ENCODE peak calls at places on chromosomes 2 and 18, in ten cellular contexts. S is SJSA1, T is A549, Q is tibial nerve, I is tibial artery, E is cardiac muscle cell, X is SK-N-SH, A is mesenchymal stem cell, V is heart left ventricle, J is neuronal stem cell. W is an unnamed sample. For H3K9me3, the result is how much of the 10 kb centered on the place peaks cover.

GRCh38 chr2:239433777-239434396 is 33.1 kb upstream of the HDAC4 start:
- DNase-seq in S (peak), T (peak), Q (no peak), I (no peak), E (no peak), X (no peak), A (no peak), V (no peak), J (no peak), W (no peak)

GRCh38 chr2:168915433-168916328 is 14.6 kb downstream of the G6PC2 start:
- DNase-seq in S (no peak), T (no peak), Q (no peak), I (no peak), E (no peak), X (no peak), A (no peak), V (no peak), J (no peak), W (no peak)

GRCh38 chr2:23326322-23326721 is 58.7 kb upstream of the KLHL29 start:
- DNase-seq in S (no peak), T (no peak), Q (no peak), I (no peak), E (no peak), X (no peak), A (no peak), V (no peak), J (no peak), W (no peak)

GRCh38 chr18:26536664-26537063 is 11.7 kb downstream of the KCTD1 start:
- DNase-seq in S (no peak), T (no peak), Q (no peak), I (no peak), E (no peak), X (no peak), A (no peak), V (no peak), J (no peak), W (no peak)

GRCh38 chr18:11963991-11964484 is 17.3 kb upstream of the IMPA2 start:
- DNase-seq in S (no peak), T (peak), Q (no peak), I (no peak), E (no peak), X (no peak), A (no peak), V (no peak), J (no peak), W (no peak)

GRCh38 chr2:104736026-104736425 is 117.9 kb upstream of the POU3F3 start:
- DNase-seq in S (no peak), T (no peak), Q (no peak), I (no peak), E (no peak), X (no peak), A (no peak), V (no peak), J (no peak), W (no peak)

GRCh38 chr18:45412577-45412976 is 202.7 kb upstream of the SLC14A2 start:
- DNase-seq in S (no peak), T (no peak), Q (no peak), I (no peak), E (no peak), X (no peak), A (no peak), V (no peak), J (no peak), W (no peak)

GRCh38 chr2:222319576-222320440 is 21.0 kb upstream of the PAX3 start:
- DNase-seq in S (no peak), T (peak), Q (no peak), I (no peak), E (peak), X (peak), A (peak), V (peak), J (peak), W (no peak)

GRCh38 chr18:79378416-79379250 is 17.1 kb upstream of the NFATC1 start:
- DNase-seq in S (peak), T (peak), Q (no peak), I (peak), E (peak), X (peak), A (peak), V (peak), J (peak), W (peak)

GRCh38 chr18:57959278-57959677 is 84.7 kb upstream of the NEDD4L start:
- DNase-seq in S (peak), T (peak), Q (no peak), I (no peak), E (peak), X (peak), A (peak), V (no peak), J (peak), W (no peak)

GRCh38 chr2:182946949-182947348 is 80.5 kb upstream of the FRZB start:
- DNase-seq in S (no peak), T (no peak), Q (no peak), I (no peak), E (no peak), X (peak), A (peak), V (no peak), J (no peak), W (no peak)

GRCh38 chr18:48784654-48785053 is 166.1 kb downstream of the SMAD7 start:
- DNase-seq in S (no peak), T (no peak), Q (no peak), I (peak), E (no peak), X (no peak), A (no peak), V (no peak), J (no peak), W (no peak)

GRCh38 chr2:1595274-1595673 is 149.0 kb downstream of the PXDN start:
- DNase-seq in S (no peak), T (no peak), Q (no peak), I (no peak), E (no peak), X (no peak), A (no peak), V (no peak), J (no peak), W (no peak)

GRCh38 chr2:26786207-26787023 is 559 bp downstream of the CENPA start:
- DNase-seq in S (no peak), T (no peak), Q (no peak), I (no peak), E (no peak), X (peak), A (peak), V (peak), J (no peak), W (no peak)

GRCh38 chr2:11998218-11998617 is 251.8 kb downstream of the LPIN1 start:
- DNase-seq in S (no peak), T (no peak), Q (no peak), I (no peak), E (no peak), X (no peak), A (peak), V (no peak), J (no peak), W (no peak)

GRCh38 chr2:96399342-96400048 is 63.9 kb downstream of the NCAPH start:
- DNase-seq in S (no peak), T (no peak), Q (no peak), I (no peak), E (no peak), X (no peak), A (no peak), V (no peak), J (no peak), W (no peak)

GRCh38 chr18:9474103-9474982 is 970 bp upstream of the RALBP1 start:
- DNase-seq in S (peak), T (peak), Q (peak), I (no peak), E (peak), X (peak), A (peak), V (no peak), J (no peak), W (no peak)

GRCh38 chr2:142097711-142098110 is 33.1 kb downstream of the LRP1B start:
- DNase-seq in S (no peak), T (no peak), Q (no peak), I (no peak), E (no peak), X (no peak), A (no peak), V (no peak), J (no peak), W (no peak)

GRCh38 chr18:23593720-23594119 is 7.4 kb upstream of the NPC1 start:
- DNase-seq in S (no peak), T (peak), Q (no peak), I (no peak), E (no peak), X (no peak), A (peak), V (no peak), J (no peak), W (no peak)

GRCh38 chr18:34493566-34494358 is 216.3 kb upstream of the DTNA start:
- DNase-seq in S (no peak), T (no peak), Q (no peak), I (peak), E (peak), X (peak), A (peak), V (peak), J (peak), W (no peak)

GRCh38 chr2:240930631-240931318 is 24.6 kb downstream of the CROCC2 start:
- DNase-seq in S (peak), T (no peak), Q (peak), I (peak), E (no peak), X (peak), A (no peak), V (peak), J (no peak), W (no peak)

GRCh38 chr2:79993144-79993543 is 311.4 kb downstream of the LRRTM1 start:
- DNase-seq in S (no peak), T (no peak), Q (no peak), I (no peak), E (no peak), X (no peak), A (no peak), V (no peak), J (no peak), W (no peak)

GRCh38 chr18:31740180-31740579 is 20.5 kb downstream of the SLC25A52 start:
- DNase-seq in S (no peak), T (no peak), Q (no peak), I (no peak), E (no peak), X (no peak), A (no peak), V (no peak), J (no peak), W (no peak)

GRCh38 chr2:75481041-75481836 is 79.5 kb downstream of the EVA1A start:
- DNase-seq in S (no peak), T (peak), Q (no peak), I (no peak), E (no peak), X (peak), A (peak), V (no peak), J (no peak), W (no peak)

GRCh38 chr2:158718851-158719250 is 76.3 kb upstream of the DAPL1 start:
- DNase-seq in S (no peak), T (no peak), Q (no peak), I (no peak), E (no peak), X (no peak), A (no peak), V (no peak), J (no peak), W (no peak)

GRCh38 chr2:241774419-241775222 is 2.0 kb upstream of the GAL3ST2 start:
- DNase-seq in S (peak), T (no peak), Q (no peak), I (peak), E (no peak), X (peak), A (peak), V (peak), J (no peak), W (no peak)

GRCh38 chr2:213834331-213834730 is 550.1 kb downstream of the SPAG16 start:
- DNase-seq in S (no peak), T (peak), Q (no peak), I (no peak), E (no peak), X (no peak), A (peak), V (no peak), J (no peak), W (no peak)

GRCh38 chr2:239114616-239115265 is 266.9 kb downstream of the TWIST2 start:
- DNase-seq in S (no peak), T (no peak), Q (no peak), I (no peak), E (no peak), X (peak), A (peak), V (peak), J (no peak), W (no peak)

GRCh38 chr18:12394428-12394827 is 13.3 kb upstream of the PRELID3A start:
- DNase-seq in S (no peak), T (peak), Q (no peak), I (no peak), E (peak), X (no peak), A (peak), V (no peak), J (no peak), W (no peak)

GRCh38 chr18:76564117-76564516 is 69.1 kb upstream of the ZNF516 start:
- DNase-seq in S (no peak), T (no peak), Q (no peak), I (no peak), E (no peak), X (no peak), A (peak), V (no peak), J (no peak), W (no peak)

GRCh38 chr2:71064754-71065621 is 3.5 kb upstream of the NAGK start:
- DNase-seq in S (no peak), T (no peak), Q (no peak), I (no peak), E (no peak), X (no peak), A (peak), V (no peak), J (no peak), W (no peak)

GRCh38 chr2:228938629-228939028 is 332.5 kb downstream of the PID1 start:
- DNase-seq in S (no peak), T (no peak), Q (no peak), I (no peak), E (no peak), X (no peak), A (no peak), V (no peak), J (no peak), W (no peak)

GRCh38 chr2:143717532-143718168 is 588.4 kb downstream of the ARHGAP15 start:
- DNase-seq in S (no peak), T (no peak), Q (no peak), I (no peak), E (no peak), X (no peak), A (peak), V (no peak), J (no peak), W (no peak)

GRCh38 chr2:166361351-166362153 is 14.2 kb downstream of the SCN9A start:
- DNase-seq in S (no peak), T (peak), Q (no peak), I (no peak), E (peak), X (peak), A (peak), V (no peak), J (no peak), W (no peak)

GRCh38 chr2:70029814-70030409 is 57.4 kb upstream of the PCBP1 start:
- DNase-seq in S (no peak), T (no peak), Q (peak), I (peak), E (peak), X (peak), A (peak), V (no peak), J (peak), W (no peak)

GRCh38 chr18:48538531-48539405 is at the start of gene CTIF:
- DNase-seq in S (peak), T (peak), Q (peak), I (peak), E (peak), X (peak), A (peak), V (peak), J (peak), W (peak)

GRCh38 chr2:96258393-96259022 is 7.3 kb downstream of the TMEM127 start:
- DNase-seq in S (no peak), T (no peak), Q (no peak), I (no peak), E (peak), X (no peak), A (no peak), V (no peak), J (no peak), W (no peak)

DNA sequence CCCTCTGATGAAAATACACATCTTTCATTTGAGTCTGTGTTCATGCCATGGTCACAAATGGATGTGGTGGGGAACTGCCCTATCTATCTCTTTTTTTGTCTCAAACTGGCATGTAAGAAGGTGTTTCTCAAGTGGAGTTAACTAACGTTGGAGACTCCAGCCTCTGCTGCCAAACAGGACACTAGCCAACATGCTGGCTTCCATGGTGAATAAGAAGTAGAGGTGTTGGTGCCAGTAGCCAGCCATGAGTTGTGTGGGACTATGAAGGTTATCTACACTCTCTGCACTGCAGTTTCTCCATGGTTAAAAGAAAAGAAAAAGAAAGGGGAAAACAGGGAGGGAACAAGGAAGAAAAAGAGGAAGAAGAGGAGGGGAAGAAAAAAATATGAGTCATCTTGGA is 149.0 kb upstream of the TMEM200C start:
- DNase-seq in S (no peak), T (no peak), Q (no peak), I (no peak), E (no peak), X (no peak), A (no peak), V (no peak), J (no peak), W (no peak)
- H3K9me3 ChIP-seq in S (under half), T (under half), Q (under half), I (under half), E (under half), X (under half), A (under half), V (under half), J (under half), W (under half)

DNA sequence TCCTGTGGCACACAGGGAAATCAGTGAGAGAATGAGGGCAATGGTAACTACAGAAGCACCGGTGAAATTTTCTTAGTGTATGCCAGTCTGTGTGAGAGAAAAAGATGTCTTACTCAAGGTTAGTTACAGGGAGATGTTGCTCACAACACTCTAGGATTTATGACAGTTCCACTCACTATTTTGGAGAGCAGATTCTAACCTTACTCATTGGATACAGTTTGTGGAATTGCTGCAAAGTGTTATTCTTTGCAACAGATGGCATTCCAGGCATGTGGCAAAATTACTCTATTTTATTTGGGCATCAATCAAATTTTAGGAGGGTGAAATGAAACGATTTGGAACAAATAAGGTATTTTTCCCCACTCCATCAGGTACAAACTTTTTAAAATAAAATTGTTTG is 449.1 kb downstream of the PIK3C3 start:
- DNase-seq in S (no peak), T (no peak), Q (no peak), I (no peak), E (no peak), X (no peak), A (no peak), V (no peak), J (no peak), W (no peak)
- H3K27ac ChIP-seq in S (no peak), T (no peak), Q (no peak), I (no peak), E (no peak), X (no peak), A (peak), V (no peak), J (no peak), W (no peak)

GRCh38 chr2:100453853-100454252 is 16.4 kb upstream of the NMS start:
- DNase-seq in S (no peak), T (no peak), Q (no peak), I (no peak), E (no peak), X (no peak), A (no peak), V (no peak), J (no peak), W (no peak)
- H3K9me3 ChIP-seq in S (under half), T (under half), Q (under half), I (under half), E (under half), X (under half), A (under half), V (under half), J (under half), W (under half)

GRCh38 chr2:98027535-98027934 is 31.8 kb upstream of the TMEM131 start:
- DNase-seq in S (no peak), T (no peak), Q (no peak), I (no peak), E (no peak), X (no peak), A (no peak), V (no peak), J (no peak), W (no peak)
- H3K27ac ChIP-seq in S (no peak), T (no peak), Q (no peak), I (no peak), E (no peak), X (no peak), A (no peak), V (no peak), J (no peak), W (no peak)

DNA sequence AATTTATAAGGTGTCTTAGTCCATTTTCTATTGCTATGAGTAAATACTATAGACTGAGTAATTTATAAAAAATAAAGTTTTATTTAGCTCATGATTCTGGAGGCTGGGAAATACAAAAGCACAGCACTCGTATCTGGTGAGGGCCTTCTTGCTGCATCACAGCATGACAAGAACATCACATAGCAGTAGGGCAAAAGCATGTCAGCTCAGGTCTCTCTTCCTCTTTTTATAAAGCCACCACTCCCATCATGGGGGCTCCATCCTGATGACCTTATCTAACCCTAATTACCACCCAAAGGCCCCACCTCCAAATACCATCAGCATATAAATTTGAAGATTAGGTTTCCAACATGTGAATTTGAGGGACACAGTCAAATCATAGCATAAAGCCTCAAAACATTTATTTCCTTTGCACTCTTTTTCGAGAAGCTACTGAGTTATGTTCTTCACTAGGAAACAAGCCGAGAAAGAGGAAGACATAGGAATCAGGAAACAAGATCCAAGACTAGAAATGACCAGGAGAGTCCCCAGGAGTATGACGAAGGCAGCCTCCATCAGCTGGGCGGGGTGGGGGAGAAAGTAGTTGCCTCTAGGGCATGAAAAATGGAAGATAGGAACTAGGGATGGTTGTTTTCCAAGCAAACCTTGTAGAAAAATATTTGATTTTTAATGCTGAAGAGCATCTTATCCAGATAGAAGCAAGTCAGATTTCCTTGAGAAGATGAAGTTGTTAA is 24.1 kb upstream of the NABP1 start:
- DNase-seq in S (no peak), T (no peak), Q (no peak), I (no peak), E (no peak), X (no peak), A (no peak), V (no peak), J (no peak), W (no peak)
- H3K9me3 ChIP-seq in S (under half), T (under half), Q (under half), I (under half), E (under half), X (under half), A (under half), V (under half), J (under half), W (under half)

GRCh38 chr18:13604751-13605150 is 121.6 kb downstream of the FAM210A start:
- DNase-seq in S (no peak), T (no peak), Q (no peak), I (no peak), E (no peak), X (no peak), A (no peak), V (no peak), J (no peak), W (no peak)
- H3K27ac ChIP-seq in S (no peak), T (no peak), Q (no peak), I (no peak), E (no peak), X (no peak), A (no peak), V (no peak), J (no peak), W (no peak)

GRCh38 chr2:224354631-224355211 is 47.2 kb downstream of the FAM124B start:
- DNase-seq in S (no peak), T (no peak), Q (no peak), I (no peak), E (no peak), X (no peak), A (no peak), V (no peak), J (no peak), W (no peak)
- H3K9me3 ChIP-seq in S (under half), T (under half), Q (under half), I (under half), E (under half), X (under half), A (under half), V (under half), J (under half), W (under half)

W was measured in effector memory CD4-positive, alpha-beta T cell.